ENCODE peak calls at places on chromosomes 1 and 21, in five cellular contexts. V, E, N, I and Y are unnamed samples.
A peak's percentile ranks its signal among the peaks of the same experiment; 100 is the strongest.

GRCh38 chr1:60832372-60832771 is 250.0 kb upstream of the NFIA start:
- DNase-seq in V (no peak), E (no peak), N (no peak), I (no peak), Y (no peak)

GRCh38 chr1:243482237-243483022 is 226.6 kb downstream of the SDCCAG8 start:
- DNase-seq in V (no peak), E (no peak), N (peak; percentile 56), I (no peak), Y (peak; percentile 67)

GRCh38 chr1:150002217-150002616 is 8.3 kb downstream of the OTUD7B start:
- DNase-seq in V (no peak), E (no peak), N (no peak), I (no peak), Y (no peak)

GRCh38 chr1:220905650-220906560 is 26.7 kb downstream of the HLX start:
- DNase-seq in V (no peak), E (no peak), N (no peak), I (no peak), Y (no peak)

GRCh38 chr1:93446837-93447451 is 974 bp upstream of the FNBP1L start:
- DNase-seq in V (no peak), E (no peak), N (peak; percentile 87), I (peak; percentile 43), Y (no peak)

GRCh38 chr21:33642896-33643657 is 776 bp downstream of the ITSN1 start:
- DNase-seq in V (no peak), E (peak; percentile 24), N (no peak), I (peak; percentile 57), Y (no peak)

GRCh38 chr1:41927118-41927517 is 8.4 kb upstream of the HIVEP3 start:
- DNase-seq in V (no peak), E (no peak), N (no peak), I (no peak), Y (no peak)

GRCh38 chr1:208565761-208566440 is 321.7 kb upstream of the PLXNA2 start:
- DNase-seq in V (no peak), E (no peak), N (no peak), I (no peak), Y (no peak)

GRCh38 chr21:45966995-45967394 is 14.6 kb upstream of the COL6A1 start:
- DNase-seq in V (no peak), E (no peak), N (no peak), I (no peak), Y (no peak)

GRCh38 chr1:167221126-167221803 is 579 bp downstream of the POU2F1 start:
- DNase-seq in V (no peak), E (no peak), N (no peak), I (peak; percentile 54), Y (peak; percentile 70)

GRCh38 chr1:209629621-209630382 is 22.4 kb downstream of the LAMB3 start:
- DNase-seq in V (no peak), E (no peak), N (no peak), I (no peak), Y (no peak)

GRCh38 chr1:246052603-246053002 is 454.5 kb downstream of the SMYD3 start:
- DNase-seq in V (no peak), E (no peak), N (no peak), I (no peak), Y (no peak)

GRCh38 chr1:158019177-158019868 is 25.9 kb downstream of the KIRREL1 start:
- DNase-seq in V (peak; percentile 87), E (no peak), N (peak; percentile 82), I (no peak), Y (no peak)

GRCh38 chr1:234322979-234323378 is 50.3 kb upstream of the COA6 start:
- DNase-seq in V (no peak), E (no peak), N (no peak), I (no peak), Y (no peak)

GRCh38 chr21:25329227-25329626 is 278.1 kb downstream of the MRPL39 start:
- DNase-seq in V (peak; percentile 59), E (no peak), N (peak; percentile 85), I (no peak), Y (no peak)

GRCh38 chr1:22287273-22287672 is 144.4 kb upstream of the WNT4 start:
- DNase-seq in V (no peak), E (no peak), N (no peak), I (no peak), Y (no peak)

GRCh38 chr1:94734963-94735899 is 84.9 kb upstream of the SLC44A3 start:
- DNase-seq in V (peak; percentile 43), E (no peak), N (peak; percentile 83), I (peak; percentile 56), Y (no peak)

GRCh38 chr1:96361251-96361856 is 360.2 kb upstream of the PTBP2 start:
- DNase-seq in V (no peak), E (no peak), N (no peak), I (no peak), Y (no peak)

GRCh38 chr1:38962560-38962959 is 20.9 kb upstream of the RHBDL2 start:
- DNase-seq in V (no peak), E (no peak), N (no peak), I (no peak), Y (no peak)

GRCh38 chr1:172449585-172450523 is 6.0 kb upstream of the PIGC start:
- DNase-seq in V (peak; percentile 4), E (no peak), N (no peak), I (peak; percentile 45), Y (no peak)

GRCh38 chr1:24928631-24929090 is 1.4 kb downstream of the RUNX3 start:
- DNase-seq in V (no peak), E (no peak), N (no peak), I (no peak), Y (no peak)

GRCh38 chr1:24931481-24932221 is 1.6 kb upstream of the RUNX3 start:
- DNase-seq in V (no peak), E (no peak), N (no peak), I (no peak), Y (no peak)

GRCh38 chr1:24929091-24929875 is 793 bp downstream of the RUNX3 start:
- DNase-seq in V (no peak), E (no peak), N (no peak), I (no peak), Y (no peak)

GRCh38 chr1:24930703-24931480 is 816 bp upstream of the RUNX3 start:
- DNase-seq in V (no peak), E (no peak), N (no peak), I (no peak), Y (no peak)

DNA sequence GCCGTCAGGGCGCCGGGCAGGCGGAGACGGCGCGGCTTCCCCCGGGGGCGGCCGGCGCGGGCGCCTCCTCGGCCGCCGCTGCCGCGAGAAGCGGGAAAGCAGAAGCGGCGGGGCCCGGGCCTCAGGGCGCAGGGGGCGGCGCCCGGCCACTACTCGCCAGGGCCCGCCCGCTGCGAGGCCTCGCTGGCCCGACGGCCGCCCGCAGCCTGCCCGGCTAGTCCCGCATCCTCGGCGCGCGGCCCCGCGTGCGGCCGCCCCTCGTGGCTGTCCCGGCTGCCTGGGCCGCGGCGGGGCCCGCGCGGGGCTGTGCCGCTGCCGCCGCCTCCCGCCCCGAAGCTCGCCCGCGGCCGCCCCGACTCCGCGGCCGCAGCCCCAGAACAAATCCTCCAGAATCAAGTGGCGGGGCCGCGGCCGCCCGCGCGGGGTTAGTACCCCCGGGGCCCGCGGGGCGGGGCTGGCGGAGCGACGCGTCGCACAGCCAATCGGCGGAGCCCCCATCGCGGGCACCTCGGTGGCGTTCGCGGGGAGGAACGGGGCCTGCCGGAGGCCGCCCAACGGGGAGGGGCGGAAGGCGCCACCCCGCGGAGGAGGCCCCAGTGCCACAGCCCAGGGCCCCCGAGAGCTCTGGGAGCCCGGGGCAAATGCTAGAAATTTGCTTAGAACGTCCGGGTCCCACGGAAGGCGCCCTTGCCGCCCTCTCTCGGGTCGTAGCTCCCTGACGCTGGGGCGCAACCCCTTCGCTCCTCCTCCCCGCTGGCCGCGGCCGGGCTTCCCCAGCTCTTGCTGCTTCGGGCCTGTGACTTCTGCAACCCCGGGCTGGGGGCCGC is at the start of gene RUNX3:
- DNase-seq in V (no peak), E (no peak), N (no peak), I (no peak), Y (no peak)
- TF ChIP-seq CTCF in V (no peak), E (no peak), N (peak; percentile 12), I (no peak), Y (no peak)

GRCh38 chr1:174239541-174239940 is 80.2 kb downstream of the RABGAP1L start:
- DNase-seq in V (no peak), E (no peak), N (no peak), I (no peak), Y (no peak)
- H3K27ac ChIP-seq in V (no peak overlapping the region), E (no peak overlapping the region), N (peak overlapping the region; percentile 70), I (no peak overlapping the region), Y (no peak overlapping the region)

GRCh38 chr1:204714861-204715511 is 29.4 kb upstream of the LRRN2 start:
- DNase-seq in V (no peak), E (no peak), N (no peak), I (no peak), Y (no peak)
- TF ChIP-seq CTCF in V (no peak), E (no peak), N (peak; percentile 37), I (no peak), Y (no peak)

DNA sequence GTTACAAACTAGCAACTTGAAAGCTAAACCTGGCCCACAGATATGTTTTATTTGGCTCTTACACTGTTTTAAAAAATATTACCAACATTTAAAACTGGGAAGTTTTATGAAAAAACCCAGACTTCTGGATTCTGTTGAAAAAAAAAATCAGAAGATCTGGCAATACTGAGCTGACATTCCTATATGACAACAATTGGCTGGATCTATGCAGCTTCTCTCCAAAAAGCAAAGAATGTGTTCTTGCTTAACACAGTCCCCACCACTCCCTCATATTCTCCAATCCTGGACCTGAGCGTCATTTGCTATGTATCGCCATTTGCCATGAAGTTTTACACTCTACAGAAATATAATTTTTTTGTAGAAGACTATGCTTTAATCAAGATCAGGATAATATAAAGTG is 859.6 kb downstream of the LTN1 start:
- DNase-seq in V (no peak), E (no peak), N (no peak), I (no peak), Y (no peak)
- H3K27ac ChIP-seq in V (no peak overlapping the region), E (no peak overlapping the region), N (no peak overlapping the region), I (no peak overlapping the region), Y (no peak overlapping the region)

GRCh38 chr1:212941452-212941851 is 8.9 kb upstream of the VASH2 start:
- DNase-seq in V (no peak), E (no peak), N (no peak), I (no peak), Y (no peak)

GRCh38 chr1:212942679-212943392 is 7.5 kb upstream of the VASH2 start:
- DNase-seq in V (no peak), E (no peak), N (no peak), I (no peak), Y (no peak)

GRCh38 chr1:212945056-212945455 is 5.3 kb upstream of the VASH2 start:
- DNase-seq in V (no peak), E (no peak), N (no peak), I (no peak), Y (no peak)

GRCh38 chr1:212944209-212944901 is 6.0 kb upstream of the VASH2 start:
- DNase-seq in V (no peak), E (no peak), N (no peak), I (no peak), Y (peak; percentile 38)

GRCh38 chr1:212943393-212943710 is 7.0 kb upstream of the VASH2 start:
- DNase-seq in V (no peak), E (no peak), N (no peak), I (no peak), Y (no peak)
- TF ChIP-seq CTCF in V (no peak), E (no peak), N (no peak), I (no peak), Y (no peak)

GRCh38 chr1:203186446-203187305 is at the start of gene CHI3L1:
- DNase-seq in V (no peak), E (no peak), N (no peak), I (no peak), Y (peak; percentile 70)
- H3K27ac ChIP-seq in V (no peak within 1 kb of the TSS), E (peak within 1 kb of the TSS; percentile 74), N (no peak within 1 kb of the TSS), I (no peak within 1 kb of the TSS), Y (peak within 1 kb of the TSS; percentile 73)

GRCh38 chr1:200634449-200635122 is 14.0 kb upstream of the KIF14 start:
- DNase-seq in V (no peak), E (no peak), N (no peak), I (no peak), Y (no peak)
- TF ChIP-seq CTCF in V (no peak), E (no peak), N (peak; percentile 38), I (no peak), Y (no peak)